ENCODE peak calls at places on chromosomes 16 and 17, in five cellular contexts. A is DND-41, L is breast epithelium, O is left lung, U is esophagus squamous epithelium. H is an unnamed sample.

GRCh38 chr16:85853641-85854545 is 45.1 kb upstream of the IRF8 start:
- DNase-seq in A (no peak), U (no peak), L (no peak), O (no peak), H (no peak)

GRCh38 chr16:29862884-29863668 is at the start of gene CDIPT:
- DNase-seq in U (peak; percentile 60), O (peak; percentile 94), A (peak; percentile 96), L (peak; percentile 87), H (peak; percentile 93)

GRCh38 chr16:67541391-67542263 is 13.0 kb downstream of the RIPOR1 start:
- DNase-seq in A (no peak), O (no peak), L (no peak), U (no peak), H (no peak)

GRCh38 chr16:8818499-8819270 is 21.0 kb downstream of the PMM2 start:
- DNase-seq in L (no peak), U (no peak), O (no peak), A (no peak), H (no peak)

GRCh38 chr17:82791532-82791931 is 39.7 kb downstream of the TBCD start:
- DNase-seq in L (no peak), A (no peak), O (no peak), U (no peak), H (no peak)

GRCh38 chr16:81445926-81446317 is 1.3 kb downstream of the CMIP start:
- DNase-seq in U (no peak), L (no peak), O (no peak), A (no peak), H (no peak)

GRCh38 chr17:38701504-38702165 is 3.4 kb upstream of the MLLT6 start:
- DNase-seq in L (no peak), A (peak; percentile 35), O (no peak), U (no peak), H (no peak)

GRCh38 chr17:4658478-4659305 is 17.2 kb upstream of the ALOX15 start:
- DNase-seq in U (no peak), L (no peak), A (no peak), O (no peak), H (no peak)

GRCh38 chr17:50935201-50936124 is 69.3 kb upstream of the TOB1 start:
- DNase-seq in U (no peak), A (no peak), L (peak; percentile 84), O (peak; percentile 87), H (peak; percentile 91)

GRCh38 chr17:4409659-4410058 is 24.1 kb upstream of the SPNS3 start:
- DNase-seq in A (no peak), O (no peak), U (no peak), L (no peak), H (no peak)

GRCh38 chr17:9050801-9051401 is 29.6 kb downstream of the NTN1 start:
- DNase-seq in O (no peak), U (no peak), A (no peak), L (no peak), H (no peak)

GRCh38 chr17:12765544-12765943 is 23.8 kb upstream of the ARHGAP44 start:
- DNase-seq in U (no peak), L (no peak), O (no peak), A (no peak), H (no peak)

GRCh38 chr17:49508061-49508865 is 13.2 kb downstream of the NGFR start:
- DNase-seq in A (no peak), L (peak; percentile 88), O (no peak), U (no peak), H (no peak)

GRCh38 chr17:35540589-35541404 is 3.3 kb upstream of the SLFN12L start:
- DNase-seq in L (no peak), U (peak; percentile 16), O (peak; percentile 82), A (peak; percentile 61), H (no peak)

GRCh38 chr17:35543856-35544255 is 6.4 kb upstream of the SLFN12L start:
- DNase-seq in U (no peak), A (no peak), O (no peak), L (no peak), H (no peak)

GRCh38 chr17:35542990-35543389 is 5.5 kb upstream of the SLFN12L start:
- DNase-seq in O (no peak), U (no peak), L (no peak), A (peak; percentile 64), H (no peak)

GRCh38 chr17:35539659-35540026 is 2.2 kb upstream of the SLFN12L start:
- DNase-seq in O (no peak), A (peak; percentile 22), U (no peak), L (no peak), H (no peak)

GRCh38 chr17:35541434-35541833 is 4.0 kb upstream of the SLFN12L start:
- DNase-seq in L (no peak), U (no peak), A (no peak), O (no peak), H (no peak)
- H3K4me3 ChIP-seq in L (peak overlapping the region; percentile 60), U (peak overlapping the region; percentile 36), A (peak overlapping the region; percentile 4), O (peak overlapping the region; percentile 40), H (no peak overlapping the region)

DNA sequence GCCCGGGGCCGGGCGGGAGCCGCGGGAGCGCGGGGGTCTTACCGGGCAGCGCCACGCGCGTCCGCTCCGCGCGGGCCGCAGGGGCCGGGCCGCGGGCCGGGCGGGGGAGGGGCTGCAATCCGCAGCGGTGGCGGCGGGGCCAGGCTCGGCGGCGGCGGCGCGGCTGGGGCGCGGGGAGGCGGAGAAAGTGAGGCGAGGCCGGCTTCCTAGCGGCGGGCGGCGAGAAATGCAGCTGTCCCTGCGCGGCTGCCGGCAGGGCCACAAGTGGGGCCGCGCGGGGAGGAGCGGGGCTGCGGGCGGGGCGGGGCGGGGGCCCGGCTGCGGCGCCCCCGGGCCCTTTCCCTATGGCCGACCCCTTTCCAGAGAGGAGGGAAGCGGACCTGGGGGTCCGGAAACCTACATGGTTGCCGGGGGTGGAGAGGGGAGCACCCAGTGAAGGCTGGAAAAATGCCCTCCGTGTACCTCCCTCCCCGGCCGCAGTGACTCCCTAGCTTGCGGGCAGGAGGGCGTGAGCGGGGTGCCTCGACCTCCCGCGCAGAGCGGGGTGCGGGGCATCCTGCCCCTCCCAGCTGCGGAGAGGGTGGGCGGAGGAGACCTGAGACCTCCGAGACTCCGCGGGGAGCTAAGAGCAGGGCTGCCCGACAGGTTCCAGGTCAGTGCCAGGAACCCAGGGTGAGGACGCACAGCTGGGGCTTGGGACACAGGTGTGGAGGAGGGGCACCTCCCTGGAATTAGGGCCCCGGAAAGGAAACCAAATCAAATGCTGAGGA is at the start of gene CUEDC1:
- DNase-seq in L (peak; percentile 80), O (peak; percentile 98), A (peak; percentile 66), U (no peak), H (no peak)
- TF ChIP-seq CTCF in L (peak; percentile 37), O (peak; percentile 56), A (peak; percentile 36), U (no peak), H (peak; percentile 59)

GRCh38 chr17:8004899-8005298 is 2.5 kb downstream of the GUCY2D start:
- DNase-seq in O (no peak), A (no peak), L (no peak), U (no peak), H (no peak)
- H3K4me3 ChIP-seq in O (no peak overlapping the region), A (no peak overlapping the region), L (no peak overlapping the region), U (no peak overlapping the region), H (no peak overlapping the region)

GRCh38 chr17:78883090-78883532 is 19.9 kb downstream of the CEP295NL start:
- DNase-seq in U (no peak), L (peak; percentile 55), A (no peak), O (peak; percentile 93), H (no peak)

GRCh38 chr17:78882546-78883089 is 20.4 kb downstream of the CEP295NL start:
- DNase-seq in A (no peak), O (peak; percentile 90), L (no peak), U (no peak), H (no peak)

GRCh38 chr17:78884148-78884870 is 18.7 kb downstream of the CEP295NL start:
- DNase-seq in L (no peak), U (no peak), O (peak; percentile 77), A (no peak), H (no peak)

GRCh38 chr17:78884876-78885667 is 17.9 kb downstream of the CEP295NL start:
- DNase-seq in A (no peak), O (peak; percentile 68), L (no peak), U (no peak), H (no peak)

DNA sequence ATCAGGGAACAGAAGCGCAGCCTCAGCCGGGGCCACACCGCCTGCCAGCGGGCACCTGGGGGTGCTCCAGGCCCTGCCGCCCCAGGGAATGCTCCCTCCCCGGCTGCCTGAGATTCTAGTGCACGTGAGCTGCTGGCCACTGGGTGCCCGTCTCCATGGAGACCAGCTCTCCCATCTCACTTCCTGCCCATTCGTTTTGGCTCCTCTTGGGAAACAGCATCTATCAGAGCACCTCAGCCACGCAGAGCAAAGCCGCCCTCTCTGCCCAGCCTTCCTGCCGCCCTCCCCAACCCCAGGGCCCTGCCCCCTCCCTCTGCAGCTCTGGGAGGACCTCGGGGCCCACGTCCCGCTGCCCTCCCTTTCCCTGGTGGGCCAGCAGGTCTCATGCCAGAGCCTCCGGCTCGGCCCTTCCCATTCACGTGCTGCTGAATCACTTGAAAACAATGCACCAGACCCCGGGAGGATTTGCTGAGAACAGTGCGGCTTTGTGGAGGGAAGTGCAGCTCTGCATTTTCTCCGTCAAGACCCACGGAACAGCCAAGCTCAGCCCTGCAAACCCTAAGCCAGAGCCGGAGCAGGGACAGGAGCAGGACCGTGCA is 19.4 kb downstream of the CEP295NL start:
- DNase-seq in U (no peak), O (peak; percentile 90), L (peak; percentile 60), A (no peak), H (no peak)
- TF ChIP-seq CTCF in U (no peak), O (no peak), L (no peak), A (no peak), H (no peak)

DNA sequence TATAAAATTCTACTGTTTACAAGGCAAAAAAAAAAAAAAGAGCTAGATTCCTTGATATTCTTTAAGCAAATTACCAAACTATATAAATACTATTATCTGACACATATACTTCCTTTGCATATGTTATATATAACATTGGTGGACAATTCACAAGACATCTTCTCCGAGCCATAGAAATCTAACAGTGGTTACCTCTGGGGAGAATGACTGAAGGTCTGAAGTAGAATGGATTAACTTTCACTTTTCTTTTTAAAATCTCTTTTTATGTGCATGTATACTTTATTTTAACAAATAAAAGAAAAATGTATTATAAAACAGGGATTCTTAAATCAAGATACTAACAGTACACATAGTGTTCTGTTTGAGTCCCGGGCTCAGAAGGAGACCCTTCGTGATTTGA is 131.0 kb downstream of the MRTFB start:
- DNase-seq in O (no peak), L (no peak), U (no peak), A (no peak), H (no peak)
- H3K4me3 ChIP-seq in O (no peak overlapping the region), L (peak overlapping the region; percentile 9), U (peak overlapping the region; percentile 2), A (no peak overlapping the region), H (no peak overlapping the region)